ENCODE peak calls at places on chromosome 9, in four cellular contexts. R is NCI-H1417 treated with DMSO at 0.1 percent for 48 hours, U is cardiac fibroblast, O is KBM-7. F is an unnamed sample.

GRCh38 chr9:134983506-134984371 is 66.0 kb upstream of the FCN1 start:
- DNase-seq in O (no peak), U (no peak), R (no peak), F (no peak)

GRCh38 chr9:110777843-110778215 is 109.2 kb downstream of the MUSK start:
- DNase-seq in O (no peak), U (no peak), R (no peak), F (no peak)

GRCh38 chr9:36005891-36006290 is 30.8 kb upstream of the RECK start:
- DNase-seq in O (no peak), U (no peak), R (no peak), F (no peak)

GRCh38 chr9:1044643-1045042 is 5.5 kb upstream of the DMRT2 start:
- DNase-seq in R (no peak), U (peak; percentile 12), O (no peak), F (no peak)

GRCh38 chr9:35490155-35490909 is 421 bp downstream of the RUSC2 start:
- DNase-seq in R (no peak), O (peak; percentile 42), U (no peak), F (no peak)

GRCh38 chr9:112556497-112557085 is 70.0 kb downstream of the KIAA1958 start:
- DNase-seq in U (no peak), O (no peak), R (no peak), F (no peak)

GRCh38 chr9:117535439-117535838 is 120.6 kb upstream of the ASTN2 start:
- DNase-seq in U (no peak), R (no peak), O (no peak), F (no peak)

GRCh38 chr9:121754655-121755436 is 103.4 kb downstream of the DAB2IP start:
- DNase-seq in O (no peak), R (no peak), U (no peak), F (no peak)

GRCh38 chr9:121654497-121655140 is 3.2 kb downstream of the DAB2IP start:
- DNase-seq in O (no peak), R (no peak), U (no peak), F (no peak)

GRCh38 chr9:97555164-97555563 is 53.7 kb downstream of the TMOD1 start:
- DNase-seq in R (no peak), O (no peak), U (peak; percentile 85), F (peak; percentile 36)

F was measured in NCI-H1436 treated with DMSO at 0.1 percent for 48 hours.